ENCODE peak calls at places on chromosomes 6 and 20, in seven cellular contexts. One of them, this sample, is unnamed.

GRCh38 chr6:33424855-33425667 is 5.2 kb downstream of the SYNGAP1 start:
- DNase-seq in fibroblast of pulmonary artery: no peak
- DNase-seq in PC-9: no peak
- DNase-seq in mesothelial cell of epicardium: no peak
- DNase-seq in BE2C: no peak
- DNase-seq in psoas muscle: no peak
- DNase-seq in AG09309: no peak
- DNase-seq in this sample: no peak

GRCh38 chr6:43334466-43335095 is 26.0 kb upstream of the CRIP3 start:
- DNase-seq in fibroblast of pulmonary artery: peak; percentile 72
- DNase-seq in PC-9: peak; percentile 60
- DNase-seq in mesothelial cell of epicardium: no peak
- DNase-seq in BE2C: no peak
- DNase-seq in psoas muscle: no peak
- DNase-seq in AG09309: peak; percentile 17
- DNase-seq in this sample: peak; percentile 71

GRCh38 chr6:2695464-2696095 is 55.1 kb downstream of the MYLK4 start:
- DNase-seq in fibroblast of pulmonary artery: peak; percentile 76
- DNase-seq in PC-9: no peak
- DNase-seq in mesothelial cell of epicardium: no peak
- DNase-seq in BE2C: no peak
- DNase-seq in psoas muscle: no peak
- DNase-seq in AG09309: no peak
- DNase-seq in this sample: peak; percentile 70

GRCh38 chr6:42694586-42694985 is 27.8 kb downstream of the PRPH2 start:
- DNase-seq in fibroblast of pulmonary artery: peak; percentile 81
- DNase-seq in PC-9: no peak
- DNase-seq in mesothelial cell of epicardium: no peak
- DNase-seq in BE2C: no peak
- DNase-seq in psoas muscle: no peak
- DNase-seq in AG09309: peak; percentile 44
- DNase-seq in this sample: peak; percentile 92

GRCh38 chr6:149999636-150000035 is 25.7 kb downstream of the RAET1L start:
- DNase-seq in fibroblast of pulmonary artery: no peak
- DNase-seq in PC-9: no peak
- DNase-seq in mesothelial cell of epicardium: no peak
- DNase-seq in BE2C: no peak
- DNase-seq in psoas muscle: no peak
- DNase-seq in AG09309: no peak
- DNase-seq in this sample: no peak

GRCh38 chr6:47182291-47182957 is 127.3 kb downstream of the TNFRSF21 start:
- DNase-seq in fibroblast of pulmonary artery: no peak
- DNase-seq in PC-9: peak; percentile 96
- DNase-seq in mesothelial cell of epicardium: no peak
- DNase-seq in BE2C: no peak
- DNase-seq in psoas muscle: no peak
- DNase-seq in AG09309: no peak
- DNase-seq in this sample: no peak

GRCh38 chr20:1700990-1701389 is 43.4 kb upstream of the SIRPG start:
- DNase-seq in fibroblast of pulmonary artery: no peak
- DNase-seq in PC-9: no peak
- DNase-seq in mesothelial cell of epicardium: no peak
- DNase-seq in BE2C: no peak
- DNase-seq in psoas muscle: no peak
- DNase-seq in AG09309: no peak
- DNase-seq in this sample: no peak

GRCh38 chr20:39706089-39706721 is 744.1 kb downstream of the DHX35 start:
- DNase-seq in fibroblast of pulmonary artery: no peak
- DNase-seq in PC-9: no peak
- DNase-seq in mesothelial cell of epicardium: peak; percentile 48
- DNase-seq in BE2C: no peak
- DNase-seq in psoas muscle: no peak
- DNase-seq in AG09309: no peak
- DNase-seq in this sample: peak; percentile 31

GRCh38 chr6:108441141-108441540 is 119.6 kb upstream of the FOXO3 start:
- DNase-seq in fibroblast of pulmonary artery: peak; percentile 19
- DNase-seq in PC-9: no peak
- DNase-seq in mesothelial cell of epicardium: no peak
- DNase-seq in BE2C: no peak
- DNase-seq in psoas muscle: no peak
- DNase-seq in AG09309: no peak
- DNase-seq in this sample: peak; percentile 41

GRCh38 chr6:106883808-106884262 is 90.7 kb downstream of the CD24 start:
- DNase-seq in fibroblast of pulmonary artery: no peak
- DNase-seq in PC-9: no peak
- DNase-seq in mesothelial cell of epicardium: no peak
- DNase-seq in BE2C: peak; percentile 55
- DNase-seq in psoas muscle: no peak
- DNase-seq in AG09309: no peak
- DNase-seq in this sample: no peak

GRCh38 chr6:158863646-158864045 is 44.5 kb upstream of the EZR start:
- DNase-seq in fibroblast of pulmonary artery: no peak
- DNase-seq in PC-9: peak; percentile 46
- DNase-seq in mesothelial cell of epicardium: no peak
- DNase-seq in BE2C: no peak
- DNase-seq in psoas muscle: no peak
- DNase-seq in AG09309: no peak
- DNase-seq in this sample: peak; percentile 33

GRCh38 chr6:36662827-36663256 is 15.7 kb upstream of the CDKN1A start:
- DNase-seq in fibroblast of pulmonary artery: no peak
- DNase-seq in PC-9: peak; percentile 56
- DNase-seq in mesothelial cell of epicardium: no peak
- DNase-seq in BE2C: no peak
- DNase-seq in psoas muscle: no peak
- DNase-seq in AG09309: no peak
- DNase-seq in this sample: no peak

GRCh38 chr20:8330785-8331699 is 199.0 kb downstream of the PLCB1 start:
- DNase-seq in fibroblast of pulmonary artery: peak; percentile 13
- DNase-seq in PC-9: no peak
- DNase-seq in mesothelial cell of epicardium: no peak
- DNase-seq in BE2C: no peak
- DNase-seq in psoas muscle: no peak
- DNase-seq in AG09309: no peak
- DNase-seq in this sample: peak; percentile 26

GRCh38 chr20:58231678-58232077 is 3.2 kb upstream of the ANKRD60 start:
- DNase-seq in fibroblast of pulmonary artery: no peak
- DNase-seq in PC-9: no peak
- DNase-seq in mesothelial cell of epicardium: no peak
- DNase-seq in BE2C: no peak
- DNase-seq in psoas muscle: no peak
- DNase-seq in AG09309: no peak
- DNase-seq in this sample: peak; percentile 49

GRCh38 chr6:36594816-36595167 is 630 bp downstream of the SRSF3 start:
- DNase-seq in fibroblast of pulmonary artery: no peak
- DNase-seq in PC-9: no peak
- DNase-seq in mesothelial cell of epicardium: no peak
- DNase-seq in BE2C: no peak
- DNase-seq in psoas muscle: no peak
- DNase-seq in AG09309: no peak
- DNase-seq in this sample: no peak

GRCh38 chr20:51345601-51346101 is 196.9 kb downstream of the NFATC2 start:
- DNase-seq in fibroblast of pulmonary artery: peak; percentile 54
- DNase-seq in PC-9: peak; percentile 80
- DNase-seq in mesothelial cell of epicardium: no peak
- DNase-seq in BE2C: no peak
- DNase-seq in psoas muscle: no peak
- DNase-seq in AG09309: no peak
- DNase-seq in this sample: peak; percentile 57
- TF ChIP-seq CTCF in fibroblast of pulmonary artery: no peak
- TF ChIP-seq CTCF in PC-9: no peak
- TF ChIP-seq CTCF in mesothelial cell of epicardium: no peak
- TF ChIP-seq CTCF in BE2C: no peak
- TF ChIP-seq CTCF in psoas muscle: no peak
- TF ChIP-seq CTCF in AG09309: no peak
- TF ChIP-seq CTCF in this sample: no peak

GRCh38 chr6:152745509-152746171 is 5.0 kb upstream of the VIP start:
- DNase-seq in fibroblast of pulmonary artery: no peak
- DNase-seq in PC-9: no peak
- DNase-seq in mesothelial cell of epicardium: no peak
- DNase-seq in BE2C: no peak
- DNase-seq in psoas muscle: no peak
- DNase-seq in AG09309: no peak
- DNase-seq in this sample: no peak

GRCh38 chr6:152746172-152746553 is 4.4 kb upstream of the VIP start:
- DNase-seq in fibroblast of pulmonary artery: peak; percentile 63
- DNase-seq in PC-9: peak; percentile 37
- DNase-seq in mesothelial cell of epicardium: no peak
- DNase-seq in BE2C: no peak
- DNase-seq in psoas muscle: no peak
- DNase-seq in AG09309: peak; percentile 54
- DNase-seq in this sample: peak; percentile 65

GRCh38 chr6:152750694-152751093 is at the start of gene VIP:
- DNase-seq in fibroblast of pulmonary artery: peak; percentile 66
- DNase-seq in PC-9: no peak
- DNase-seq in mesothelial cell of epicardium: no peak
- DNase-seq in BE2C: peak; percentile 44
- DNase-seq in psoas muscle: no peak
- DNase-seq in AG09309: peak; percentile 4
- DNase-seq in this sample: peak; percentile 55

GRCh38 chr6:152749336-152749735 is 1.3 kb upstream of the VIP start:
- DNase-seq in fibroblast of pulmonary artery: no peak
- DNase-seq in PC-9: no peak
- DNase-seq in mesothelial cell of epicardium: no peak
- DNase-seq in BE2C: no peak
- DNase-seq in psoas muscle: no peak
- DNase-seq in AG09309: no peak
- DNase-seq in this sample: no peak

DNA sequence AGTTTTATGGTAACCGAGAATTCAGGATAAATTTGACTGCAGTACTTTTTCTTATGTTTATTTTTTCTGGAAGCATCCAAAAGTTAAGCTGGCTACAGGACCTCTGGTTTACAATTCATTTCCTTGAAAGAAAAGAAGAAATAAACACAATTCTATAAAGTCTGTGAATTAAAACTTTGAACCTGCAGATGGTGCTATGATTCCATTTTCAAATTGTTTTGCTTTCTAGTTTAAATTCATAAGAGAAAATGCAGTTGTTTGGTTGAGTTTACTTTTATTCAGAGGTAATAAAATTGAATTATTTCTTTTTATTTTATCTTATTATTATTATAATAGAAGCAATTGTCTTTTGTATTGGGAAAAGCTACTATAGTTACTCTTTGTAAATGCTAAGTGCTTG is 1.8 kb upstream of the VIP start:
- DNase-seq in fibroblast of pulmonary artery: peak; percentile 51
- DNase-seq in PC-9: no peak
- DNase-seq in mesothelial cell of epicardium: no peak
- DNase-seq in BE2C: no peak
- DNase-seq in psoas muscle: no peak
- DNase-seq in AG09309: no peak
- DNase-seq in this sample: peak; percentile 55
- TF ChIP-seq CTCF in fibroblast of pulmonary artery: peak; percentile 30
- TF ChIP-seq CTCF in PC-9: peak; percentile 41
- TF ChIP-seq CTCF in mesothelial cell of epicardium: no peak
- TF ChIP-seq CTCF in BE2C: peak; percentile 41
- TF ChIP-seq CTCF in psoas muscle: peak; percentile 17
- TF ChIP-seq CTCF in AG09309: no peak
- TF ChIP-seq CTCF in this sample: peak; percentile 25

DNA sequence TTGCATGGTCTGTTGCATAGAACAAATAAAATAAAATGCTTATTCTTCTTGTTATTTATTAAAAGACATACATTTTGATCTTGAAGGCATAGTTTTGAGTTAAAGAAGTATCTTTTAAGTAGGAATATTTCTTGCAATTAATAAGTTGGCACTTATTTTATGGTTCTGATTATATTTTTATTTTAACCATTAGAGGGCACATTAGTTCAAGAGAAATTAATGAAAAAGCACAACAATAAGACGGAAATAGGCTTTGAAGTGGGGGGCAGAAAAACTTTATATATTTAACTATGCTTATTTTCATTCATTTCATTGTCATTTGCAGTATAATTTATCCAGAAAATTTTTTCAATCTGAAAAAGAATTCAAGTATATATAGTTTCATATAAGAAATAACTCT is 44.2 kb upstream of the MAP3K7 start:
- DNase-seq in fibroblast of pulmonary artery: no peak
- DNase-seq in PC-9: no peak
- DNase-seq in mesothelial cell of epicardium: no peak
- DNase-seq in BE2C: no peak
- DNase-seq in psoas muscle: no peak
- DNase-seq in AG09309: no peak
- DNase-seq in this sample: no peak
- TF ChIP-seq CTCF in fibroblast of pulmonary artery: no peak
- TF ChIP-seq CTCF in PC-9: no peak
- TF ChIP-seq CTCF in mesothelial cell of epicardium: no peak
- TF ChIP-seq CTCF in BE2C: no peak
- TF ChIP-seq CTCF in psoas muscle: no peak
- TF ChIP-seq CTCF in AG09309: no peak
- TF ChIP-seq CTCF in this sample: no peak

GRCh38 chr6:45574013-45574412 is 196.3 kb upstream of the SUPT3H start:
- DNase-seq in fibroblast of pulmonary artery: no peak
- DNase-seq in PC-9: no peak
- DNase-seq in mesothelial cell of epicardium: no peak
- DNase-seq in BE2C: no peak
- DNase-seq in psoas muscle: no peak
- DNase-seq in AG09309: no peak
- DNase-seq in this sample: no peak

GRCh38 chr6:45576648-45577624 is 199.2 kb upstream of the SUPT3H start:
- DNase-seq in fibroblast of pulmonary artery: no peak
- DNase-seq in PC-9: no peak
- DNase-seq in mesothelial cell of epicardium: no peak
- DNase-seq in BE2C: no peak
- DNase-seq in psoas muscle: no peak
- DNase-seq in AG09309: no peak
- DNase-seq in this sample: no peak

GRCh38 chr6:45572833-45573232 is 195.1 kb upstream of the SUPT3H start:
- DNase-seq in fibroblast of pulmonary artery: no peak
- DNase-seq in PC-9: no peak
- DNase-seq in mesothelial cell of epicardium: no peak
- DNase-seq in BE2C: no peak
- DNase-seq in psoas muscle: no peak
- DNase-seq in AG09309: no peak
- DNase-seq in this sample: no peak

GRCh38 chr6:45574885-45575284 is 197.2 kb upstream of the SUPT3H start:
- DNase-seq in fibroblast of pulmonary artery: no peak
- DNase-seq in PC-9: peak; percentile 59
- DNase-seq in mesothelial cell of epicardium: no peak
- DNase-seq in BE2C: no peak
- DNase-seq in psoas muscle: no peak
- DNase-seq in AG09309: no peak
- DNase-seq in this sample: no peak

DNA sequence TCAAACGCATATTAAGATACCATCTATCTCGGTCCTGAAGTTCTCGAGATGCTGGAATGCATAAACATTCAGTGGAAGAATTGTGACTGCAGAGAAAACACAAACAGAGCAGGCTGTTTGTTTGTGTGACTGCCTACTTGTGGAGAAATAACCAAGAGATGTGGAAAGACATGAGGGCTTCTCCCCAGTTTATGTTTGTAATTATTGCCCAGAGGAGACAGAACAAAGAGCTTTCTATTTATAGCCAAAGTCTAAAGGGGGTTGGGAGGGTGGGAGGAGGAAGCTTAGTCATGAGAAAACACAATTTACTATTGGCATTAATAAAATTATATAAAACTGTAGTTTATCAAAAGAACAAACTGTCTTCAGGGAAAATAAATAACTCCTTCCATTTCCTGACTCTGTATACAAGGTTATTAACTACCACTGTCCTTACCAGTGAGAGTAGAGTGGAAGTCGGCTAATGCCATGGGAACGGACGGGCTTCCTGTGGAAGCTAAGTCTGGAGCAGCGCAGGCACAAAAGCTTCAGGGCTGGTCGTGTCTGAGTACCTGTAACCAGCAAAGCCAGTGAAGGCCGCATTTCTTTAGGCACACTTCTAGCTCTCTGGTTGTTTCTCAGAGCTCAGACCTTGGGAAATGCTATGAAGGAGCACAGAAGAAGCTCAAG is 200.2 kb upstream of the SUPT3H start:
- DNase-seq in fibroblast of pulmonary artery: peak; percentile 53
- DNase-seq in PC-9: no peak
- DNase-seq in mesothelial cell of epicardium: no peak
- DNase-seq in BE2C: no peak
- DNase-seq in psoas muscle: no peak
- DNase-seq in AG09309: peak; percentile 32
- DNase-seq in this sample: peak; percentile 44
- TF ChIP-seq CTCF in fibroblast of pulmonary artery: no peak
- TF ChIP-seq CTCF in PC-9: no peak
- TF ChIP-seq CTCF in mesothelial cell of epicardium: no peak
- TF ChIP-seq CTCF in BE2C: no peak
- TF ChIP-seq CTCF in psoas muscle: no peak
- TF ChIP-seq CTCF in AG09309: no peak
- TF ChIP-seq CTCF in this sample: no peak